ENCODE peak calls at places on chromosome 20, in ten cellular contexts. I is left ventricle myocardium inferior; N is tibial artery; J is mammary epithelial cell; L is GM20000; T is CD4-positive, alpha-beta T cell; E is adrenal gland; G is osteocyte; Y is left lung; R is suprapubic skin. A is an unnamed sample.

GRCh38 chr20:45235995-45236394 is 14.8 kb downstream of the SEMG2 start:
- DNase-seq in I (no peak), Y (peak), T (no peak), L (no peak), N (no peak), R (no peak), J (no peak), E (no peak), G (no peak), A (no peak)

GRCh38 chr20:16003310-16003709 is 569.9 kb downstream of the KIF16B start:
- DNase-seq in T (no peak), R (no peak), Y (no peak), N (no peak), L (no peak), E (no peak), I (no peak), J (no peak), G (no peak), A (no peak)

GRCh38 chr20:20491110-20491783 is 123.3 kb downstream of the INSM1 start:
- DNase-seq in N (no peak), I (no peak), J (peak), T (no peak), L (no peak), E (no peak), G (no peak), R (no peak), Y (no peak), A (peak)

GRCh38 chr20:58022711-58023110 is 205.7 kb downstream of the ANKRD60 start:
- DNase-seq in E (peak), I (no peak), L (no peak), R (no peak), J (no peak), Y (no peak), N (peak), G (no peak), T (no peak), A (no peak)

GRCh38 chr20:32635764-32636163 is 38.0 kb downstream of the C20orf203 start:
- DNase-seq in N (no peak), G (no peak), L (no peak), J (no peak), I (no peak), E (no peak), T (no peak), Y (no peak), R (no peak), A (no peak)

GRCh38 chr20:59232618-59233017 is 67.8 kb upstream of the EDN3 start:
- DNase-seq in L (no peak), N (no peak), E (no peak), G (no peak), Y (no peak), R (no peak), T (no peak), I (no peak), J (peak), A (no peak)

GRCh38 chr20:7171911-7172310 is 404.4 kb downstream of the BMP2 start:
- DNase-seq in G (no peak), I (no peak), N (no peak), E (no peak), Y (no peak), T (no peak), J (peak), R (no peak), L (no peak), A (no peak)

GRCh38 chr20:9392892-9393857 is 121.2 kb upstream of the LAMP5 start:
- DNase-seq in T (no peak), R (no peak), N (peak), I (peak), Y (peak), L (peak), J (peak), E (peak), G (peak), A (peak)

GRCh38 chr20:44714701-44715494 is at the start of gene CCN5:
- DNase-seq in Y (peak), R (peak), G (no peak), T (no peak), J (peak), E (peak), L (no peak), N (peak), I (peak), A (no peak)

GRCh38 chr20:4999788-5000187 is 1.5 kb downstream of the SLC23A2 start:
- DNase-seq in E (no peak), I (no peak), J (no peak), R (no peak), Y (no peak), L (peak), T (no peak), N (no peak), G (no peak), A (no peak)

GRCh38 chr20:41560971-41561370 is 57.2 kb downstream of the CHD6 start:
- DNase-seq in Y (no peak), E (no peak), N (no peak), I (no peak), G (no peak), J (no peak), T (no peak), R (no peak), L (no peak), A (no peak)

GRCh38 chr20:14062786-14063185 is 67.5 kb downstream of the MACROD2 start:
- DNase-seq in N (no peak), T (no peak), E (no peak), R (no peak), Y (no peak), L (no peak), I (no peak), G (no peak), J (peak), A (no peak)

GRCh38 chr20:24948939-24949679 is at the start of gene CST7:
- DNase-seq in R (no peak), Y (peak), J (peak), L (peak), E (peak), G (peak), N (no peak), T (peak), I (no peak), A (peak)

GRCh38 chr20:32281711-32282110 is 4.3 kb downstream of the KIF3B start:
- DNase-seq in R (no peak), J (no peak), E (no peak), L (no peak), N (no peak), T (no peak), I (no peak), Y (no peak), G (no peak), A (no peak)

GRCh38 chr20:56779452-56780143 is 150.5 kb downstream of the TFAP2C start:
- DNase-seq in T (no peak), R (no peak), Y (no peak), G (no peak), L (no peak), N (no peak), J (no peak), E (peak), I (no peak), A (no peak)

GRCh38 chr20:60977896-60978295 is 274.2 kb upstream of the CDH4 start:
- DNase-seq in J (no peak), E (no peak), T (no peak), I (no peak), Y (no peak), R (no peak), L (no peak), N (no peak), G (no peak), A (no peak)

GRCh38 chr20:20443509-20443908 is 75.6 kb downstream of the INSM1 start:
- DNase-seq in I (no peak), T (no peak), E (no peak), G (no peak), N (no peak), J (no peak), Y (no peak), L (no peak), R (no peak), A (no peak)

GRCh38 chr20:38239406-38239805 is 21.1 kb downstream of the KIAA1755 start:
- DNase-seq in Y (no peak), T (no peak), R (no peak), N (no peak), L (no peak), E (no peak), I (no peak), J (no peak), G (no peak), A (no peak)

GRCh38 chr20:38245753-38246152 is 14.8 kb downstream of the KIAA1755 start:
- DNase-seq in R (no peak), T (no peak), L (no peak), Y (no peak), J (no peak), I (no peak), G (no peak), E (peak), N (no peak), A (no peak)

GRCh38 chr20:38241201-38241600 is 19.3 kb downstream of the KIAA1755 start:
- DNase-seq in R (no peak), G (no peak), T (no peak), N (no peak), Y (no peak), L (no peak), E (no peak), I (no peak), J (no peak), A (no peak)

GRCh38 chr20:38243617-38244016 is 16.9 kb downstream of the KIAA1755 start:
- DNase-seq in Y (no peak), G (no peak), L (no peak), I (no peak), T (no peak), N (no peak), J (no peak), E (no peak), R (no peak), A (no peak)

GRCh38 chr20:38242848-38243449 is 17.6 kb downstream of the KIAA1755 start:
- DNase-seq in J (no peak), I (no peak), G (no peak), N (no peak), L (no peak), E (no peak), Y (no peak), T (no peak), R (no peak), A (no peak)
- TF ChIP-seq CTCF in J (peak), I (peak), G (peak), N (no peak), L (no peak), E (no peak), Y (no peak), T (no peak), R (no peak), A (peak)

DNA sequence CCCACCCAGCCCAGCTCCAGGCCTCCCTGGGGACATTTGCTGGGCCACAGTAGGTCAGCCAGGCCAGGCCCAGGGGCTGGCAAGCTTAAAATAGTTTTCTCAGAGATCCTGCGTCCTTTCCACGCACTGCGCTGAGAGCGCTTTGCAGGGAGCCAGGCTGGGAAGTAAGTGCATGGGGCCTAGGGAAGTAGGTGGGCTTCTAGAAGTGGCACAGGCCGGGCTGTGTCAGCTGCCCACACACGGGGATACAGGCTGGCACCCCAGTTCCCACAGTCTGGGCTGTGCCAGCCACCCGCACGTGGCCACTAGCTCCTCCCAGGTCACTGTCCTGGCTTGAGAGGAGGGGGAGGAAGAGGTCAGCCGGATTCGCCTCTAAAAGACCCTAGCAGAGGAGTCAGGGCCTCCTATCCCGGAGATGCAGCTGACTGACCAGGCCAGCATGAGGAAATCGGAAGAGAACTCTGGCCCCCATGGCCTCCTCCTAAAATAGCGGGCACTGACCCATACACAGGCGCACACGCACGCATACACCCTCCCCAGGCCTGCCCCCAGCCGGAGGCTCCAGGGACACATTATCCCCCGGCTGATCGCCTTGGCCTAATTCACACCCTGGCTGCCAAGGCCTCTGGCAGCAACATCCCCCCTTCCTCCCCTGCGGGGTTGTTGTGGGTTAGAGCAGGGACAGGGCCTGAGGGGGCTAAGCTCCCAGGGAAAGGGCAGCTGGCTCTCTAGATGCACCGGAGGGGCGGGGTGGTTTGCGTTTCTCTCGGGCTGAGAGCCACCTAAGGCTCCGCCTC is 5.4 kb downstream of the SLCO4A1 start:
- DNase-seq in N (peak), Y (no peak), G (no peak), R (no peak), T (no peak), L (no peak), I (no peak), E (peak), J (no peak), A (no peak)
- TF ChIP-seq CTCF in N (no peak), Y (no peak), G (no peak), R (no peak), T (no peak), L (no peak), I (no peak), E (no peak), J (no peak), A (no peak)

DNA sequence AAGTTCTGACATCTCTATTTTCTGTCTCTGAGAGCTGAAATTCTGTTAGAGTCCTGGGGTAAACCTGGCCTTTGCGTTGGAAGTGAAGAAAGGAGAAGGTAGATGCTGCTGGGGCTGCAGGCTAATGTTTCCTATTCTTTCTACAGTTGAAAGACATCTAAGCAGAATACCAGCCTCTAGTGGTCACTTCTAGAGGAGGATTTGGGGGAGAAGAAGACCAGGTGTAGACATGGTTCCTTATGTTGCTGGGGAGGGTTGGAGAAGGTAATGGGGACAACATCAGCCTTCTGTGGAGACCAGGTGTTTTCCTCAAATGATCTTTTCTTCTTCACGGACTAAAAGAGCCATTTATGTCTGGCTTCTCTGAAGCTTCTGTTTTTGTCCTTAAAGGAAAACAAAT is 62.6 kb downstream of the BTBD3 start:
- DNase-seq in T (no peak), N (no peak), G (no peak), Y (no peak), L (no peak), I (no peak), R (no peak), J (no peak), E (no peak), A (no peak)
- TF ChIP-seq CTCF in T (no peak), N (no peak), G (no peak), Y (no peak), L (no peak), I (no peak), R (no peak), J (no peak), E (no peak), A (peak)

DNA sequence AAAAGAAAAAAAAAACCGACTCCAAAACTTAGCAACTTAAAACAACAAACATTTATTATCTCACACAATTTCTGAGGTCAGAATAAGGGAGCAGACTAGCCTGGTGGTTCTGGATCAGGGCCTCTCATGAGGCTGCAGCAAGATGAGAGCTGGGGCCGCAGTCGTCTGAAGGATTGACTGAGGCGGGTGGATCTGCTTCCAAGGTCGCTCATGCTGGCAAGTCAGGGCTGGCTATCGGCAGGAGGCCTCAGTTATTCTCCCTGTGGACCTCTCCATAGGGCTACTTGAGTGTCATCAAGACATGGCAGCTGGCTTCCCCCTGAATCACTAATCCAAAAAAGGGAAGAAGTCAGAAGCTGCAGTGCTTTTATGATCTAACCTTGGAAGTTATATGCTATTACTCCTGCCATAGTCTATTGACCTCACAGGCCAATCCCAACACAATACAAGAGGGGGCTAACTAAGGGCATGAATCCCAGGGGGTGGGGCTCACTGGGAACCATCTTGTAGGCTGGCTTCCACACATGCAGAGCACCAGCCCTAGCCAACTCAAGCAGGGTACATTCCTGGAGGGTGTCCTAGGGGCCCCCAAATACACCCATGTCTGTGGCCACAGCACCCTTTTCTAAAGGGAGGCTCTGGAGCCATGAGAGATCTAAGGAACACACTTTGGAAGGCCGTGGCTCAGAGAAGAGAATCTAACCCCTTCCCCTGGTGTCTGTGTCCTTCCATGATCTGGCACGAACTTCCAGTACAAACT is 11.3 kb downstream of the EBF4 start:
- DNase-seq in L (no peak), N (no peak), R (no peak), Y (no peak), I (no peak), E (no peak), G (no peak), J (no peak), T (no peak), A (no peak)
- TF ChIP-seq CTCF in L (no peak), N (no peak), R (no peak), Y (no peak), I (no peak), E (no peak), G (no peak), J (no peak), T (no peak), A (no peak)

A was measured in GM10248.